ENCODE peak calls at places on chromosomes 11 and 22, in five cellular contexts. F is CD8-positive, alpha-beta memory T cell; B is dorsolateral prefrontal cortex; C is upper lobe of right lung; Y is K562. S is an unnamed sample.

GRCh38 chr11:116976941-116977570 is 121.2 kb downstream of the SIK3 start:
- DNase-seq in F (no peak), B (no peak), C (no peak), Y (no peak), S (no peak)

GRCh38 chr22:37427128-37427710 is at the start of gene ELFN2:
- DNase-seq in F (no peak), B (peak; percentile 26), C (no peak), Y (no peak), S (peak; percentile 20)

GRCh38 chr11:72832301-72833082 is 18.3 kb downstream of the ATG16L2 start:
- DNase-seq in F (no peak), B (no peak), C (no peak), Y (no peak), S (no peak)

GRCh38 chr11:127651888-127652221 is 651.3 kb upstream of the KIRREL3 start:
- DNase-seq in F (no peak), B (no peak), C (no peak), Y (no peak), S (no peak)

GRCh38 chr22:47091921-47092700 is 329.7 kb downstream of the TBC1D22A start:
- DNase-seq in F (no peak), B (no peak), C (no peak), Y (no peak), S (no peak)

GRCh38 chr11:2325123-2325522 is 23.3 kb downstream of the TSPAN32 start:
- DNase-seq in F (no peak), B (no peak), C (peak; percentile 32), Y (no peak), S (no peak)

GRCh38 chr11:33478111-33478573 is 221.0 kb downstream of the HIPK3 start:
- DNase-seq in F (no peak), B (peak; percentile 63), C (no peak), Y (no peak), S (no peak)

GRCh38 chr11:40029406-40029805 is 1430.0 kb downstream of the LRRC4C start:
- DNase-seq in F (no peak), B (no peak), C (no peak), Y (no peak), S (no peak)

GRCh38 chr11:8694137-8694536 is 11.5 kb downstream of the RPL27A start:
- DNase-seq in F (no peak), B (no peak), C (no peak), Y (no peak), S (no peak)

GRCh38 chr22:42844756-42845155 is 12.3 kb downstream of the ARFGAP3 start:
- DNase-seq in F (no peak), B (no peak), C (no peak), Y (no peak), S (no peak)

GRCh38 chr22:50030315-50031188 is 18.0 kb upstream of the IL17REL start:
- DNase-seq in F (peak; percentile 75), B (peak; percentile 64), C (peak; percentile 90), Y (peak; percentile 82), S (peak; percentile 28)

GRCh38 chr11:42762348-42762747 is 549.4 kb upstream of the API5 start:
- DNase-seq in F (no peak), B (no peak), C (no peak), Y (no peak), S (no peak)

GRCh38 chr11:2987881-2988280 is 4.2 kb downstream of the NAP1L4 start:
- DNase-seq in F (no peak), B (no peak), C (no peak), Y (no peak), S (no peak)

GRCh38 chr22:32465661-32466060 is 1.4 kb upstream of the BPIFC start:
- DNase-seq in F (no peak), B (no peak), C (no peak), Y (no peak), S (no peak)

GRCh38 chr11:119065369-119065768 is 2.2 kb upstream of the VPS11 start:
- DNase-seq in F (no peak), B (no peak), C (no peak), Y (peak; percentile 65), S (no peak)

GRCh38 chr11:43579919-43580276 is 100.6 kb upstream of the HSD17B12 start:
- DNase-seq in F (no peak), B (no peak), C (no peak), Y (no peak), S (no peak)

GRCh38 chr11:61972112-61972795 is 4.8 kb upstream of the FTH1 start:
- DNase-seq in F (no peak), B (no peak), C (peak; percentile 27), Y (no peak), S (no peak)

GRCh38 chr11:4095509-4096230 is 1.1 kb downstream of the RRM1 start:
- DNase-seq in F (no peak), B (no peak), C (no peak), Y (peak; percentile 27), S (no peak)

GRCh38 chr22:42799462-42800405 is 57.3 kb downstream of the ARFGAP3 start:
- DNase-seq in F (no peak), B (no peak), C (no peak), Y (peak; percentile 29), S (no peak)

GRCh38 chr22:22034469-22035132 is 52.0 kb upstream of the TOP3B start:
- DNase-seq in F (no peak), B (no peak), C (no peak), Y (no peak), S (no peak)

GRCh38 chr22:43066844-43067385 is 22.3 kb downstream of the TTLL1 start:
- DNase-seq in F (no peak), B (no peak), C (no peak), Y (no peak), S (no peak)

GRCh38 chr22:49112661-49113626 is 714.7 kb downstream of the BRD1 start:
- DNase-seq in F (no peak), B (no peak), C (no peak), Y (no peak), S (no peak)

GRCh38 chr22:17257578-17257977 is 38.3 kb upstream of the ADA2 start:
- DNase-seq in F (no peak), B (no peak), C (no peak), Y (no peak), S (no peak)

GRCh38 chr11:65551572-65552398 is 6.4 kb downstream of the LTBP3 start:
- DNase-seq in F (peak; percentile 43), B (no peak), C (peak; percentile 88), Y (peak; percentile 46), S (no peak)

GRCh38 chr22:18156878-18157713 is 7.1 kb downstream of the USP18 start:
- DNase-seq in F (no peak), B (peak; percentile 86), C (peak; percentile 62), Y (peak; percentile 65), S (peak; percentile 45)

GRCh38 chr22:49308300-49308699 is 519.4 kb downstream of the BRD1 start:
- DNase-seq in F (no peak), B (no peak), C (no peak), Y (no peak), S (no peak)

GRCh38 chr11:118338637-118339061 is 3.9 kb downstream of the CD3D start:
- DNase-seq in F (peak; percentile 80), B (no peak), C (no peak), Y (peak; percentile 66), S (no peak)

GRCh38 chr22:16955678-16956210 is 52.3 kb downstream of the GAB4 start:
- DNase-seq in F (no peak), B (no peak), C (no peak), Y (peak; percentile 26), S (no peak)

GRCh38 chr11:42576318-42576717 is 735.5 kb upstream of the API5 start:
- DNase-seq in F (no peak), B (no peak), C (no peak), Y (no peak), S (no peak)

GRCh38 chr11:57546869-57547518 is 9.6 kb downstream of the SMTNL1 start:
- DNase-seq in F (no peak), B (no peak), C (peak; percentile 20), Y (peak; percentile 49), S (no peak)

GRCh38 chr22:26065847-26066246 is 103.4 kb upstream of the SEZ6L start:
- DNase-seq in F (no peak), B (no peak), C (no peak), Y (no peak), S (no peak)

GRCh38 chr11:64327338-64327737 is 9.4 kb downstream of the PRDX5 start:
- DNase-seq in F (no peak), B (no peak), C (no peak), Y (no peak), S (no peak)
- H3K27ac ChIP-seq in F (no peak overlapping the region), B (no peak overlapping the region), C (no peak overlapping the region), Y (no peak overlapping the region), S (no peak overlapping the region)

DNA sequence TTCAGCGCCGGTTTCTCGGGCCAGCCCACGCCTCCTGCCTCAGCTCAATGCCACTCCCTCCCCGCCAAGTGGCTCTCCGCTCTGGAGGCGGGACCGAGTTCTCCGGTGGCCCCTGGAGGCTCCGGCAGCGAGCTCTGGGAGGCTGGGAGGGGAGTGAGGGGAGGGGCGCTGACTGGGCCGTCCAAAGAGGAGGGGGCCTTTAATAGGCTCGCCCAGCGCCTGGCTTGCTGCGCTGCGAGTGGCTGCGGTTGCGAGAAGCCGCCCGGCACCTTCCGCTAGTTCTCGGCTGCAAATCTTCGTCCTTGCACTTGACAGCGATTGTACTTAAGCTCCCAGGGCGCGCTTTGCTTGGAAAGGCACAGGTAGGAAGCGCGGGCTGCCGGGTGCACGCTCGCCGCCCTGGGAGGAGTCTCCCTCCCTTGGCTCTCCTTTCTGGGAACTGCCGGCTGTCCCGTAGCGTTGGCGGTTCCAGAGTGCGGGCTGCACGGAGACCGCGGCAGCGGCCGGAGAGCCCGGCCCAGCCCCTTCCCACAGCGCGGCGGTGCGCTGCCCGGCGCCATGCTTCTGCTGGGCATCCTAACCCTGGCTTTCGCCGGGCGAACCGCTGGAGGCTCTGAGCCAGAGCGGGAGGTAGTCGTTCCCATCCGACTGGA is at the start of gene ADAMTS15:
- DNase-seq in F (no peak), B (no peak), C (peak; percentile 93), Y (no peak), S (no peak)
- H3K27ac ChIP-seq in F (no peak within 1 kb of the TSS), B (peak within 1 kb of the TSS; percentile 48), C (peak within 1 kb of the TSS; percentile 75), Y (no peak within 1 kb of the TSS), S (no peak within 1 kb of the TSS)

GRCh38 chr11:75498556-75499255 is 27.0 kb downstream of the GDPD5 start:
- DNase-seq in F (no peak), B (no peak), C (no peak), Y (no peak), S (no peak)
- H3K27ac ChIP-seq in F (no peak overlapping the region), B (no peak overlapping the region), C (no peak overlapping the region), Y (no peak overlapping the region), S (no peak overlapping the region)

GRCh38 chr11:35085766-35086165 is 53.2 kb upstream of the CD44 start:
- DNase-seq in F (no peak), B (no peak), C (no peak), Y (no peak), S (no peak)

GRCh38 chr11:35088676-35089075 is 50.3 kb upstream of the CD44 start:
- DNase-seq in F (no peak), B (no peak), C (no peak), Y (no peak), S (no peak)

GRCh38 chr11:35087648-35088047 is 51.3 kb upstream of the CD44 start:
- DNase-seq in F (no peak), B (no peak), C (no peak), Y (no peak), S (no peak)

GRCh38 chr11:35089724-35090505 is 49.1 kb upstream of the CD44 start:
- DNase-seq in F (no peak), B (no peak), C (no peak), Y (no peak), S (no peak)

DNA sequence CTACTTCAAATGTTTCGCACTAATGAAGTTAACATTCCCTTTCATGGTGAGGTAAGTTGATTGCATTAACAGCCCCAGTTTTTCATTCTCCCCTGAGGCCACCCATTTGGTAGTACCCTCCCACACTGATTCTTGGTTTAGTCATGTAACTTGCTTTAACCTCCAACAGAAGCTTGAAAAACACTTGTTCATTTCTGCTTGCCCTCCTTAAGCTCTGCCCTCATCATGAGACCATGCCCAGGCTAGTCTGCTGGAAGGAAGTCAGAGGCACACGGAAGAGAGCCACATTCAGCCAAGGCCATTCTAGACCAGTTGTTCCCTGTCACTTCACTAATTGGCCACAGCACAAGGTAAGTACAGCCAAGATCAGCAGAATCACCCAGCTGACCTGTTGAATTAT is 50.7 kb upstream of the CD44 start:
- DNase-seq in F (no peak), B (no peak), C (no peak), Y (no peak), S (no peak)
- H3K27ac ChIP-seq in F (no peak overlapping the region), B (no peak overlapping the region), C (peak overlapping the region; percentile 12), Y (no peak overlapping the region), S (no peak overlapping the region)